ENCODE peak calls at places on chromosomes 2 and 18, in five cellular contexts. J is activated B cell treated with CpG ODN at 0.5 μM for 24 hours, F is nephron progenitor cell, I is AG10803, H is MM.1S. B is an unnamed sample.

GRCh38 chr2:162731917-162732804 is 106.4 kb downstream of the KCNH7 start:
- DNase-seq in J (no peak), I (no peak), H (peak), F (no peak), B (no peak)

GRCh38 chr2:105521176-105521575 is 122.3 kb upstream of the FHL2 start:
- DNase-seq in F (no peak), I (peak), H (no peak), J (no peak), B (no peak)

GRCh38 chr2:225025917-225026571 is 16.2 kb downstream of the DOCK10 start:
- DNase-seq in I (peak), H (no peak), J (no peak), F (no peak), B (no peak)

GRCh38 chr18:21735452-21736015 is 5.1 kb upstream of the MIB1 start:
- DNase-seq in F (peak), J (no peak), I (no peak), H (peak), B (no peak)

GRCh38 chr18:67733094-67733493 is 216.6 kb upstream of the DSEL start:
- DNase-seq in F (no peak), I (peak), J (no peak), H (no peak), B (no peak)

GRCh38 chr2:54520687-54521086 is 64.6 kb downstream of the SPTBN1 start:
- DNase-seq in H (no peak), F (no peak), J (no peak), I (peak), B (no peak)

GRCh38 chr2:3076848-3077735 is 300.5 kb downstream of the EIPR1 start:
- DNase-seq in H (no peak), J (no peak), F (no peak), I (no peak), B (no peak)

GRCh38 chr2:157443795-157444642 is at the start of gene CYTIP:
- DNase-seq in I (no peak), F (no peak), H (peak), J (peak), B (no peak)

GRCh38 chr2:105800036-105800755 is 55.5 kb downstream of the NCK2 start:
- DNase-seq in I (peak), F (no peak), H (no peak), J (no peak), B (no peak)

GRCh38 chr2:212249451-212249850 is 289.2 kb downstream of the ERBB4 start:
- DNase-seq in H (peak), F (no peak), J (no peak), I (peak), B (no peak)

GRCh38 chr2:177489719-177490301 is 97.2 kb downstream of the AGPS start:
- DNase-seq in J (no peak), I (peak), H (peak), F (peak), B (no peak)
- TF ChIP-seq CTCF in J (no peak), I (peak), H (peak), F (peak), B (peak)

GRCh38 chr2:218983971-218984238 is 1.1 kb downstream of the FEV start:
- DNase-seq in J (no peak), H (peak), I (no peak), F (no peak), B (no peak)
- TF ChIP-seq CTCF in J (no peak), H (no peak), I (no peak), F (no peak), B (no peak)

GRCh38 chr2:110785439-110785838 is 53.1 kb downstream of the ACOXL start:
- DNase-seq in H (no peak), I (no peak), J (no peak), F (no peak), B (no peak)

GRCh38 chr2:110790907-110791306 is 58.5 kb downstream of the ACOXL start:
- DNase-seq in I (no peak), F (no peak), J (no peak), H (no peak), B (no peak)

GRCh38 chr2:110788936-110789335 is 56.6 kb downstream of the ACOXL start:
- DNase-seq in F (no peak), I (no peak), H (no peak), J (no peak), B (no peak)

GRCh38 chr2:110793034-110793433 is 60.7 kb downstream of the ACOXL start:
- DNase-seq in H (no peak), F (no peak), I (no peak), J (no peak), B (no peak)

GRCh38 chr2:110789706-110790105 is 57.3 kb downstream of the ACOXL start:
- DNase-seq in J (no peak), H (no peak), I (no peak), F (no peak), B (no peak)
- TF ChIP-seq CTCF in J (no peak), H (no peak), I (no peak), F (no peak), B (no peak)

GRCh38 chr2:46876741-46877384 is 38.7 kb downstream of the MCFD2 start:
- DNase-seq in H (peak), F (no peak), J (no peak), I (peak), B (no peak)
- TF ChIP-seq CTCF in H (peak), F (no peak), J (no peak), I (peak), B (no peak)

GRCh38 chr2:44939074-44940052 is 2.1 kb upstream of the SIX3 start:
- DNase-seq in F (no peak), I (no peak), H (no peak), J (no peak), B (no peak)

GRCh38 chr2:44936715-44937687 is 4.5 kb upstream of the SIX3 start:
- DNase-seq in I (no peak), H (no peak), F (no peak), J (no peak), B (no peak)

GRCh38 chr2:44937688-44938240 is 3.7 kb upstream of the SIX3 start:
- DNase-seq in I (no peak), H (no peak), F (no peak), J (no peak), B (no peak)

GRCh38 chr2:44940053-44940494 is 1.4 kb upstream of the SIX3 start:
- DNase-seq in J (no peak), I (no peak), H (no peak), F (no peak), B (no peak)

DNA sequence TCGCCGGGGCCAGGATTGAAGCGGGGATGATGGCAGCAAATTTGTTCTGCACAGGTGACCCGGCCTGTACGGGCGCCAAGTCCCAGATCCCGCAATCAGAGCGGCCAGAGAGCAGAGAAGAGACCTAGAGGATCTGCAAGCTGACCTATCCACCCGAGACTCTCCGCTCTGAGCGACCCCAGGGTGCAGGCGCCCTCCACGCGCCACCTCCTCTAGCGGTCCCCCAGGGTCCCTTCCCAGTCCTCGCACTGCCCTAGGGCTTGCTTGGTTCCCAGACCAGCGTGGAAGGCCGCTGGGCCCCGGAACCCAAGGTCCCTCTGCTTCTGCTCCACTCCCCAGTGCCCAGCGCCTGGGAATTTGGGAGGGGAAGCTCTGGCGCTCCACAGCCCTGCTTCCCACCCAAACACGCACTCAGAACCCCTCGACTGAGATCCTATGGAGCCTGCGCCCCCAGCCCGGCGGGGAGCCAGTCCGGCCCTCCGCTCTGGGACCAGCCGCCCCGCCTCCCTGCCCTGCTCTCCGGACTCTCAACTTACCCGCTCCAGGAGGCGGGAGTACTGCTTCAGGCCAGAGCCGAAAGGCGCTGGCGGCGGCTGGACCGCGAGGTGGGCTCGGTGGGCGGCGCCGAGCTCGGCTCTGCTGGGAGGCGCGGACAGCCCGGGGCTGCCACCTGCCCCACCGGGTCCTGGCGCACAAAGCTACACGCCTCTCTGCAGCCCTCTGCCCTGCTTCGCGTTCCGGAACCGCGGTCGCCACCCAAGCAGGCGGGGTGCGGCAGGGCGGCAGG is 3.0 kb upstream of the SIX3 start:
- DNase-seq in F (peak), H (no peak), J (no peak), I (no peak), B (no peak)
- TF ChIP-seq CTCF in F (no peak), H (no peak), J (no peak), I (no peak), B (no peak)

GRCh38 chr2:121350402-121350775 is 65.4 kb upstream of the TFCP2L1 start:
- DNase-seq in H (no peak), J (no peak), I (no peak), F (no peak), B (no peak)

GRCh38 chr2:121348128-121348740 is 63.2 kb upstream of the TFCP2L1 start:
- DNase-seq in J (no peak), F (no peak), I (no peak), H (no peak), B (no peak)

GRCh38 chr2:121350884-121351283 is 65.9 kb upstream of the TFCP2L1 start:
- DNase-seq in H (no peak), I (no peak), J (no peak), F (no peak), B (no peak)

GRCh38 chr2:121349721-121350401 is 64.9 kb upstream of the TFCP2L1 start:
- DNase-seq in F (no peak), H (no peak), I (no peak), J (no peak), B (no peak)

DNA sequence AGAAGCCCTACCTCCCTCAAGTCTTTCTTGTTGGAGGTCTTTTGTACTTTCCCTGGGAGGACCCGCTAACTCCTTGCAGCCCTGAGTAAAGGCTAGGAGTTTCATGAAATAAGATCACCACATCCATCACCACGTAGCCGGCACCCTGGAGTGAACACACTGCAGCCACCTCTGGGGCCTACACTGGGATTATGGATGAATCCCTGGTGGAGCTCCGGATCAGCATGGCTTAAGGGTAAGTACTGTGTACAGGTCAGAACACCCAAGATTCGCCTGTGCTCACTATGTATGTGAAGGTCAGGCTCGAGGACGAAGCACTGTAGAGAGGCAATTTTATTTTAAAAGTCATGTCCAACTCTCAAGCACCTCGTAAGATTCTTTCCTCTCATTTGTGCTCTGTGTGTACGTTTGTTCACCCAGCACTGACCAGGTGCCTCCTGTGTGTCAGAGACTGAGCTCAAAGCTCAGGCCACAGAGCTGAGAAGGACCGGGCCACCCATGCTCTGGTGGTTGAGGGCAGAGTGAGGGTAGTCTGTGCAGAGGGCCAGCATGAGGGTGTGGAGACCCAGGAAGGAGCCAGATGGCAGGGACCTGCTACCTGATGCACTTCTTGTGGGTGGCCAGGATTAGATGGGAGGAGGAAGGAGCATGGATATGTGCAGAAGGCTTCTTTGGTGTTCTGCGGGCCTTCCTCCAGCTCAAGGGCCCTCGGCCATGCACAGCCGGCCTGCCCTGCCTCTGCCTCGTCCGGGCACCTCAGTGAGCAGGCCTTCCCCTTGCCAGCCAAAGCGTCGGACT is 66.7 kb upstream of the TFCP2L1 start:
- DNase-seq in F (no peak), I (no peak), J (no peak), H (no peak), B (no peak)
- TF ChIP-seq CTCF in F (no peak), I (no peak), J (no peak), H (no peak), B (no peak)

GRCh38 chr2:108184421-108184820 is 55.3 kb upstream of the SULT1C3 start:
- DNase-seq in F (no peak), J (no peak), I (peak), H (peak), B (no peak)

DNA sequence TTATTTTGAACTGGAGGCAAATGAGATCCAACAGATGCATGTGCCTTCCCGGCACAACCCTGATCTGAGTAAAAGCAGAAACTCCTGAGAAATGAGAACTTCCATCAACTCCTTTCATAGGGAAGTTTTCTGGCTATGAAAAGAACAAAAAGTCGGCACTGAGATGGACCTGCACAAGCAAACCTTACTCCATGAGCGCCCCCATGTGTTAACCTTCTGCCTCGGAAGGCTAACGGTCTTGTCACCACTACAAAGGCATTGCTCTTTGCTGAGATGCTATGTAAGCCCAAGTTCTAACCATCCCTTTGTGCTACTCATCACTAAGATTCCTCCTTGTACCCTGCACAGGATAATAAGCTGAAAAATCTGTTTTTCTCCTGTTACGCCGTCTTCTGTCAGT is 57.3 kb upstream of the SULT1C3 start:
- DNase-seq in H (peak), I (no peak), F (peak), J (no peak), B (no peak)
- TF ChIP-seq CTCF in H (peak), I (peak), F (peak), J (no peak), B (no peak)

GRCh38 chr2:30191831-30192271 is 39.5 kb upstream of the LBH start:
- DNase-seq in H (no peak), J (no peak), F (no peak), I (no peak), B (no peak)

GRCh38 chr2:30195011-30195410 is 36.3 kb upstream of the LBH start:
- DNase-seq in J (no peak), I (no peak), F (no peak), H (no peak), B (no peak)

GRCh38 chr2:30192327-30192726 is 39.0 kb upstream of the LBH start:
- DNase-seq in J (no peak), H (no peak), F (no peak), I (no peak), B (no peak)

GRCh38 chr2:30193104-30193681 is 38.1 kb upstream of the LBH start:
- DNase-seq in J (no peak), H (no peak), I (no peak), F (no peak), B (no peak)

DNA sequence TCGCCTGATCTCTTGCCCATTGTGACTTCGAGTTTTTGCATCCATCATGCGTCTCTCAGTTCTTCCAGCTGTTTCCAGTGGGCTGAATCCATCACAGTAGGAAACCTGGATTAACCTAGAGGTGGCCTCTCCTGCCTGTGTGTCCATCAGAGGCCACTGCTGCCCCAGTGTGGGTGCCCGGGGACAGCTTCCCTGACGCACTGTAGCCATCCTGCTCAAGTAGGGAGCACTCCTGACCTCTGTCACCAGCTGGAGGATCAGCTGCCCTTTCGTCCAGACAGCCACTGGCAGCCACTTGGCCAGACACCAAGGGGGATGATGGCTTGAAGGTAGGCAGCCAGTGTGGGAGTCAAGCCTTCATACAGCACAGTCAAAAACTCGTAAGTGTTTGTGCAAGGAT is 36.9 kb upstream of the LBH start:
- DNase-seq in F (no peak), H (no peak), I (no peak), J (no peak), B (no peak)
- TF ChIP-seq CTCF in F (no peak), H (no peak), I (no peak), J (no peak), B (no peak)

GRCh38 chr2:205193829-205194228 is 488.5 kb upstream of the NRP2 start:
- DNase-seq in H (no peak), F (no peak), I (no peak), J (no peak), B (no peak)
- TF ChIP-seq CTCF in H (no peak), F (no peak), I (no peak), J (no peak), B (no peak)

GRCh38 chr18:14767474-14767873 is 19.5 kb downstream of the ANKRD30B start:
- DNase-seq in I (no peak), F (no peak), J (no peak), H (no peak), B (no peak)

GRCh38 chr18:14769381-14769780 is 21.4 kb downstream of the ANKRD30B start:
- DNase-seq in J (no peak), F (no peak), H (no peak), I (no peak), B (no peak)

DNA sequence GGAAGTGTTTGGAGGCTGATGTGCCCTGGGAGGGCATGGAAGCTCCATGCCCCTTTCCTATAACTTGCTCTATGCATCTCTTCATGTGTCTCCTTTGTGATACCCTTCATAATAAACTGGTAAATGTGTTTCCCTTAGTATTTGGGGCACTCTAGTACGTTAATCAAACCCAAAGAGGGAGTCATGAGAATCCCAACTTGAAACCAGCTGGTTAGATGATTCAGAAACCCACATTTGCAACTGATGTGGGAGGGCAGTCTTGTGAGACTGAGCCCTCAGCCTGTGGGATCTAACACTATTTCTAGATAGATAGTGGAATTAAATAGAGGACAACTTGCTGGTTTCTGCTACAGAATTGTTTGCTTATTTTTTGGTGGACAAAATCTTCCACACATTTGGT is 20.3 kb downstream of the ANKRD30B start:
- DNase-seq in I (peak), F (no peak), H (no peak), J (no peak), B (no peak)
- TF ChIP-seq CTCF in I (no peak), F (no peak), H (no peak), J (no peak), B (no peak)

B was measured in mesothelial cell of epicardium.